ENCODE peak calls at places on chromosomes 4 and X, in eight cellular contexts. M is cardiac muscle cell, L is Caco-2, T is fibroblast of pulmonary artery, W is pancreas, Q is BJ, P is mammary epithelial cell, K is fibroblast of mammary gland. R is an unnamed sample.

GRCh38 chr4:174278467-174278866 is 5.0 kb downstream of the FBXO8 start:
- DNase-seq in Q (no peak), K (no peak), L (no peak), M (no peak), P (peak), W (no peak), T (no peak), R (no peak)

GRCh38 chr4:186298034-186298647 is 32.2 kb downstream of the F11 start:
- DNase-seq in P (no peak), L (no peak), K (no peak), W (no peak), Q (no peak), M (no peak), T (no peak), R (no peak)

GRCh38 chrX:148448686-148449085 is 51.7 kb upstream of the AFF2 start:
- DNase-seq in L (no peak), P (no peak), T (no peak), Q (no peak), K (no peak), W (no peak), M (no peak), R (peak)

GRCh38 chrX:22634751-22635150 is 362.0 kb downstream of the CBLL2 start:
- DNase-seq in K (no peak), L (no peak), M (no peak), W (no peak), T (peak), Q (no peak), P (no peak), R (no peak)

GRCh38 chr4:71827811-71828210 is 43.9 kb upstream of the GC start:
- DNase-seq in T (no peak), K (no peak), P (no peak), M (no peak), W (no peak), Q (no peak), L (no peak), R (no peak)

GRCh38 chr4:25928956-25929336 is 14.9 kb downstream of the SMIM20 start:
- DNase-seq in Q (no peak), K (peak), W (no peak), M (no peak), L (no peak), T (peak), P (no peak), R (no peak)

GRCh38 chrX:10054396-10054795 is 87.2 kb downstream of the CLDN34 start:
- DNase-seq in L (no peak), T (no peak), M (no peak), W (no peak), Q (no peak), P (peak), K (no peak), R (no peak)

GRCh38 chr4:182808673-182809416 is 108.3 kb downstream of the DCTD start:
- DNase-seq in M (no peak), P (no peak), L (no peak), W (peak), T (peak), K (no peak), Q (no peak), R (peak)

GRCh38 chrX:118603981-118604380 is 108.4 kb downstream of the DOCK11 start:
- DNase-seq in W (no peak), T (peak), Q (no peak), M (peak), K (peak), P (peak), L (peak), R (peak)

GRCh38 chr4:163548481-163549243 is 54.2 kb downstream of the TMA16 start:
- DNase-seq in P (peak), T (peak), L (no peak), W (no peak), K (peak), Q (no peak), M (peak), R (peak)

GRCh38 chrX:39212456-39212855 is 411.2 kb downstream of the MID1IP1 start:
- DNase-seq in P (no peak), M (no peak), W (no peak), T (no peak), K (no peak), L (no peak), Q (no peak), R (no peak)

GRCh38 chrX:31350808-31351074 is 278.9 kb upstream of the FTHL17 start:
- DNase-seq in M (no peak), T (no peak), L (no peak), P (no peak), K (no peak), W (no peak), Q (no peak), R (no peak)

GRCh38 chr4:141215030-141215429 is 5.7 kb upstream of the ZNF330 start:
- DNase-seq in W (no peak), T (peak), K (no peak), P (no peak), Q (no peak), L (no peak), M (peak), R (no peak)

GRCh38 chr4:86556791-86557415 is 37.2 kb upstream of the PTPN13 start:
- DNase-seq in T (peak), K (peak), Q (peak), P (peak), W (no peak), M (no peak), L (no peak), R (no peak)

GRCh38 chrX:46601283-46601682 is 27.7 kb downstream of the CHST7 start:
- DNase-seq in Q (no peak), T (peak), P (no peak), K (peak), M (no peak), L (no peak), W (no peak), R (no peak)

GRCh38 chr4:24965627-24966026 is 52.8 kb upstream of the CCDC149 start:
- DNase-seq in P (no peak), K (peak), L (no peak), Q (no peak), M (no peak), T (no peak), W (no peak), R (peak)

GRCh38 chrX:143854006-143854405 is 29.9 kb upstream of the UBE2NL start:
- DNase-seq in L (no peak), K (peak), T (peak), Q (peak), P (peak), M (no peak), W (no peak), R (no peak)

GRCh38 chrX:46380148-46380752 is 165.0 kb downstream of the ZNF674 start:
- DNase-seq in L (no peak), Q (no peak), P (no peak), M (no peak), W (no peak), T (no peak), K (no peak), R (no peak)

GRCh38 chr4:108342325-108342986 is 173.7 kb upstream of the LEF1 start:
- DNase-seq in W (no peak), M (no peak), P (no peak), Q (no peak), T (no peak), L (no peak), K (no peak), R (peak)

GRCh38 chr4:10386044-10386443 is 71.2 kb downstream of the ZNF518B start:
- DNase-seq in M (no peak), W (no peak), P (no peak), T (no peak), K (no peak), L (no peak), Q (no peak), R (no peak)

GRCh38 chr4:4598851-4599411 is 57.1 kb upstream of the STX18 start:
- DNase-seq in Q (no peak), P (no peak), M (no peak), T (no peak), W (no peak), L (no peak), K (no peak), R (no peak)

GRCh38 chr4:39255916-39256315 is 73.6 kb downstream of the WDR19 start:
- DNase-seq in K (no peak), L (no peak), Q (no peak), W (no peak), T (peak), P (no peak), M (no peak), R (no peak)

GRCh38 chr4:622071-622995 is 3.0 kb upstream of the PDE6B start:
- DNase-seq in L (peak), P (no peak), K (peak), T (peak), W (no peak), M (no peak), Q (no peak), R (no peak)

GRCh38 chr4:40199999-40200880 is 3.4 kb downstream of the RHOH start:
- DNase-seq in L (no peak), K (peak), M (no peak), W (no peak), T (no peak), Q (no peak), P (peak), R (peak)

GRCh38 chr4:140096483-140096861 is 57.5 kb downstream of the MAML3 start:
- DNase-seq in W (no peak), Q (no peak), P (no peak), L (no peak), M (no peak), T (no peak), K (no peak), R (no peak)

GRCh38 chr4:140096921-140097320 is 57.1 kb downstream of the MAML3 start:
- DNase-seq in T (peak), P (no peak), Q (no peak), W (no peak), K (peak), L (no peak), M (no peak), R (no peak)

GRCh38 chr4:140092094-140092820 is 61.7 kb downstream of the MAML3 start:
- DNase-seq in T (no peak), K (no peak), L (peak), W (peak), Q (no peak), M (peak), P (peak), R (no peak)

GRCh38 chr4:140095694-140096482 is 58.1 kb downstream of the MAML3 start:
- DNase-seq in L (no peak), M (peak), P (peak), W (no peak), Q (no peak), T (peak), K (peak), R (no peak)

GRCh38 chr4:140094701-140095420 is 59.1 kb downstream of the MAML3 start:
- DNase-seq in K (no peak), M (no peak), L (no peak), T (no peak), P (peak), Q (no peak), W (peak), R (no peak)
- H3K4me3 ChIP-seq in K (no peak), M (no peak), L (no peak), T (no peak), P (no peak), Q (no peak), W (no peak), R (no peak)

GRCh38 chrX:50980251-50980650 is 69.7 kb downstream of the BMP15 start:
- DNase-seq in Q (no peak), W (no peak), P (no peak), L (no peak), M (no peak), K (no peak), T (no peak), R (no peak)

GRCh38 chrX:50973199-50973598 is 62.7 kb downstream of the BMP15 start:
- DNase-seq in M (no peak), Q (no peak), P (no peak), L (no peak), T (no peak), W (no peak), K (no peak), R (no peak)

GRCh38 chrX:50978920-50979660 is 68.6 kb downstream of the BMP15 start:
- DNase-seq in L (no peak), P (no peak), Q (no peak), K (no peak), W (no peak), T (no peak), M (no peak), R (no peak)
- TF ChIP-seq CTCF in L (no peak), P (peak), Q (no peak), K (peak), W (no peak), T (no peak), M (no peak), R (no peak)

GRCh38 chrX:100649550-100650356 is 5.8 kb downstream of the SRPX2 start:
- DNase-seq in M (peak), W (no peak), L (peak), K (peak), T (peak), Q (peak), P (peak), R (no peak)
- H3K4me3 ChIP-seq in M (no peak), W (no peak), L (no peak), K (no peak), T (peak), Q (no peak), P (no peak), R (no peak)

DNA sequence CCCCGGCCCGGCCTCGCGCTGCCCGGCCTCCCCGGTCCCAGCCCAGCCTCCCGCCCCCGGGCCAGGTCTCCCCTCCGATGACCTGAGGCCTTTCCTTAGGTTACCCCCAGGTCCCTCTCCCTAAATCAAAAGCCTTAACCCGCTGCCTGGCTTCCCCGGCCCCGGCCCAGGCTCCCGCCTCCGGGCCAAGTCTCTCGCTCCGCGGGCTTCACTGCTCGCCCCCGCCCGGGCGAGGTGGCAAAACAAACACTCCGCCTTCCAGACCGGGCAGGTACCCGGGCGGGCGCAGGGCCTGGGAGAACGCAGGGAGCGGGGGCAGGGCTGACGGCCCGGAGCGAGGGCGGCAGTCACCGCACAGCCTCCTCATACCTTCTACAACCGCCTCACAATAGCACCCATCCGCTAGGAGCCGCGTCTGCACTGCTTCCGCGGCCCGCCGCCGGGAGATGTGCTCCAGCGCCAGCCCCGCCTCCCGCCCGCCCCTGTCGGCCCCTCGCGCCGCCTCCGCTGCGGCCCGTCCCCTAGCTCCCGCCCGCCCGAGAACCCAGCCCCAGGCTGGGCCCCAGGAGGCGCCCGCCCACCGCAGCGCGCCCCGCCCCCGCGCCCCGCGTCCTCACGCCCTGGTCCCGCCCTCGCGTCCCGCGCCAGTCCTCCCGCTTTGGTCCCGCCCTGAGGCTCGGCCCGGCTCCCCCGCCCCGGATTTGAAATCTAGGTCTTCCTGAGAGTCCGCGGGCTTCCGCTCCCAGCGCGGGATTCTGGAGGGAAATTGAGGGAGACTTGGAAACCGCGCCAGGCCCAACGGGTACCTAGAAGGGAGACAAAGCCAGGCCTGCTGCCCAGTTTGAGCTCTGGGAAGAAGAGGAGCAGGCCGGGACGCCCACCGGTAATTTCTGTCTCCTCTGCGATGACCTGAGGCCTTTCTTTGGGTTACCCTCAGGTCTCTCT is at the start of the genes CASP3 and PRIMPOL:
- DNase-seq in M (peak), W (peak), Q (peak), T (peak), K (peak), P (peak), L (peak), R (peak)
- TF ChIP-seq CTCF in M (peak), W (no peak), Q (peak), T (peak), K (no peak), P (peak), L (no peak), R (peak)

DNA sequence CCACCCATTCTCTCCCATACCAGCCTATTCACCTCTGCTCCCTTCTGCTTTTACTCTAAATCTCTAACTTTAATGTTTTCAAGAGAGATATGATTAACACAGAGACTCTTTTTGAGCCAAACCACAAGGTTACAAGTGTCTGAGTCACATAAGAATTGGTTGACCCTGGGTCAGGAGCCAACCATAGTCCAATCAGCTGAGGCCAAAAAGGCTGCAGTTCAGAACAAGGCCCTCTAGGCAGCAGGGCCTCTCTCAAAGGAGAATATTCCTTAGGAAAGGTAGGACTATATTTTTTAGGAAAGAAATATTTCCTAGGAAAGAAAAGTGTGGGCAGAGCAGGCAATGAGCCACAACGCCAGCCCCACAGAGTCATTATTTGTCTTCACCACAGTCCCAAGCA is 2.3 kb downstream of the ATP8A1 start:
- DNase-seq in L (peak), Q (peak), M (no peak), T (peak), P (peak), W (no peak), K (peak), R (peak)
- H3K4me3 ChIP-seq in L (no peak), Q (no peak), M (no peak), T (no peak), P (no peak), W (no peak), K (no peak), R (peak)

GRCh38 chrX:109632906-109633504 is 8.0 kb upstream of the KCNE5 start:
- DNase-seq in M (peak), K (peak), T (peak), W (no peak), Q (no peak), P (no peak), L (no peak), R (no peak)

GRCh38 chrX:109629310-109629709 is 4.3 kb upstream of the KCNE5 start:
- DNase-seq in W (no peak), P (no peak), Q (no peak), K (peak), M (peak), L (no peak), T (peak), R (no peak)

GRCh38 chrX:109638158-109638557 is 13.2 kb upstream of the KCNE5 start:
- DNase-seq in M (no peak), K (no peak), W (no peak), T (no peak), L (no peak), P (no peak), Q (no peak), R (no peak)

DNA sequence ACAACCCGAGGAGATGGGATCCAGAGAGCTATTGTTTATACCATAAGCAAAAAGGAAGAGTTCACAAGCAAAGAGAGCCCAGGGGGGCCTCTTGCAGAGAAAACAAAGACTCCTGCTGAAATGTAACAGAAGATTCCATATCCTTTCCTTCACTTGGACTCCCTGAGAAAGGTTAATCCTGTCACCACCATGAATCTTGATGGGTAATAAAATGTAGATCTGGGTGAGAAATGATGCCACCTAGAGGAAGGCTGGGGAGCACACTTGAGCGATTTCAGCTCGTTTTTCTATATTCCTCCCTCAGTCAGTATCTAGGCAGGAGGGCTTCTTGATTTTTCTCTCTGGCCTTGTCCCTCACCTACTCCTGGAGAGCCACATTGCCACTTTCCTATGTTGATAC is 10.2 kb upstream of the KCNE5 start:
- DNase-seq in T (peak), W (no peak), M (peak), Q (no peak), K (peak), L (no peak), P (peak), R (peak)
- TF ChIP-seq CTCF in T (peak), W (peak), M (peak), Q (peak), K (peak), L (peak), P (peak), R (peak)

GRCh38 chr4:153485860-153486259 is 19.7 kb downstream of the TMEM131L start:
- DNase-seq in P (no peak), Q (no peak), M (no peak), L (no peak), K (no peak), T (no peak), W (no peak), R (no peak)

GRCh38 chr4:153486281-153487151 is 20.4 kb downstream of the TMEM131L start:
- DNase-seq in M (no peak), P (peak), L (peak), Q (peak), K (peak), W (no peak), T (peak), R (peak)

GRCh38 chr4:153488719-153489384 is 22.7 kb downstream of the TMEM131L start:
- DNase-seq in L (no peak), M (no peak), W (no peak), Q (no peak), K (no peak), P (peak), T (peak), R (peak)

GRCh38 chr4:153489856-153490558 is 23.8 kb downstream of the TMEM131L start:
- DNase-seq in L (no peak), P (no peak), M (no peak), Q (no peak), T (peak), W (no peak), K (peak), R (no peak)

GRCh38 chr4:153488006-153488718 is 22.0 kb downstream of the TMEM131L start:
- DNase-seq in T (no peak), Q (no peak), M (no peak), W (no peak), P (peak), L (no peak), K (no peak), R (peak)
- H3K4me3 ChIP-seq in T (no peak), Q (no peak), M (no peak), W (no peak), P (peak), L (no peak), K (no peak), R (peak)

GRCh38 chrX:19616959-19617358 is 101.7 kb upstream of the MAP3K15 start:
- DNase-seq in T (peak), W (no peak), L (no peak), Q (no peak), K (no peak), P (no peak), M (no peak), R (no peak)

GRCh38 chrX:19613645-19614323 is 98.5 kb upstream of the MAP3K15 start:
- DNase-seq in P (no peak), M (peak), Q (no peak), K (no peak), W (no peak), L (no peak), T (no peak), R (no peak)

GRCh38 chrX:19611636-19612376 is 96.5 kb upstream of the MAP3K15 start:
- DNase-seq in T (no peak), K (no peak), M (no peak), L (no peak), W (no peak), Q (no peak), P (no peak), R (peak)

GRCh38 chrX:19616016-19616415 is 100.7 kb upstream of the MAP3K15 start:
- DNase-seq in L (no peak), K (no peak), M (no peak), W (no peak), T (no peak), P (no peak), Q (no peak), R (no peak)

GRCh38 chrX:19617550-19617949 is 102.2 kb upstream of the MAP3K15 start:
- DNase-seq in M (no peak), K (no peak), W (no peak), Q (no peak), L (no peak), P (no peak), T (no peak), R (no peak)
- TF ChIP-seq CTCF in M (no peak), K (no peak), W (no peak), Q (no peak), L (no peak), P (no peak), T (no peak), R (no peak)

GRCh38 chrX:131058136-131058868 is at the start of gene ARHGAP36:
- DNase-seq in T (no peak), P (no peak), L (no peak), Q (no peak), W (peak), M (peak), K (no peak), R (no peak)
- H3K4me3 ChIP-seq in T (no peak), P (no peak), L (no peak), Q (no peak), W (no peak), M (peak), K (no peak), R (no peak)

GRCh38 chr4:14130551-14130950 is 503.0 kb upstream of the BOD1L1 start:
- DNase-seq in Q (peak), W (no peak), K (no peak), P (no peak), M (no peak), T (peak), L (no peak), R (no peak)
- TF ChIP-seq CTCF in Q (peak), W (no peak), K (no peak), P (no peak), M (no peak), T (no peak), L (no peak), R (no peak)